ENCODE peak calls at places on chromosome 11, in four cellular contexts. L is stomach, Z is SK-N-SH, A is endothelial cell of umbilical vein. G is an unnamed sample.

GRCh38 chr11:122267602-122268001 is 151.6 kb upstream of the BLID start:
- DNase-seq in L (no peak), Z (peak), A (no peak), G (no peak)

GRCh38 chr11:74011360-74012071 is 2.6 kb upstream of the UCP3 start:
- DNase-seq in L (no peak), Z (no peak), A (no peak), G (no peak)

GRCh38 chr11:117600261-117600783 is 196.7 kb downstream of the DSCAML1 start:
- DNase-seq in L (no peak), Z (no peak), A (no peak), G (no peak)

GRCh38 chr11:108788565-108789199 is 123.8 kb downstream of the DDX10 start:
- DNase-seq in L (no peak), Z (no peak), A (peak), G (no peak)

GRCh38 chr11:76768091-76769047 is 14.8 kb upstream of the TSKU start:
- DNase-seq in L (peak), Z (no peak), A (peak), G (no peak)

GRCh38 chr11:97893612-97894011 is 1127.1 kb upstream of the CNTN5 start:
- DNase-seq in L (no peak), Z (peak), A (no peak), G (no peak)

GRCh38 chr11:110298298-110298765 is 1.9 kb upstream of the RDX start:
- DNase-seq in L (no peak), Z (no peak), A (no peak), G (no peak)

GRCh38 chr11:62556102-62556871 is 9.7 kb upstream of the AHNAK start:
- DNase-seq in L (peak), Z (peak), A (peak), G (no peak)

GRCh38 chr11:8717876-8718753 is 35.5 kb downstream of the RPL27A start:
- DNase-seq in L (peak), Z (no peak), A (peak), G (no peak)

GRCh38 chr11:70109903-70110302 is 31.8 kb downstream of the ANO1 start:
- DNase-seq in L (no peak), Z (no peak), A (no peak), G (no peak)

GRCh38 chr11:93904711-93905110 is 54.3 kb upstream of the VSTM5 start:
- DNase-seq in L (no peak), Z (no peak), A (no peak), G (no peak)

GRCh38 chr11:115194798-115195101 is 309.5 kb downstream of the CADM1 start:
- DNase-seq in L (no peak), Z (no peak), A (no peak), G (no peak)

GRCh38 chr11:70948855-70949551 is 303.4 kb downstream of the SHANK2 start:
- DNase-seq in L (peak), Z (peak), A (no peak), G (no peak)

GRCh38 chr11:56783448-56784041 is 35.0 kb upstream of the OR9G4 start:
- DNase-seq in L (no peak), Z (peak), A (peak), G (no peak)

GRCh38 chr11:114115406-114116054 is 56.0 kb downstream of the ZBTB16 start:
- DNase-seq in L (no peak), Z (no peak), A (no peak), G (no peak)

GRCh38 chr11:111814567-111814966 is 48.4 kb upstream of the PPP2R1B start:
- DNase-seq in L (no peak), Z (no peak), A (no peak), G (no peak)

GRCh38 chr11:13465909-13466371 is 2.9 kb upstream of the BTBD10 start:
- DNase-seq in L (no peak), Z (peak), A (peak), G (no peak)

GRCh38 chr11:67282876-67283371 is 6.2 kb upstream of the ANKRD13D start:
- DNase-seq in L (no peak), Z (no peak), A (no peak), G (no peak)

DNA sequence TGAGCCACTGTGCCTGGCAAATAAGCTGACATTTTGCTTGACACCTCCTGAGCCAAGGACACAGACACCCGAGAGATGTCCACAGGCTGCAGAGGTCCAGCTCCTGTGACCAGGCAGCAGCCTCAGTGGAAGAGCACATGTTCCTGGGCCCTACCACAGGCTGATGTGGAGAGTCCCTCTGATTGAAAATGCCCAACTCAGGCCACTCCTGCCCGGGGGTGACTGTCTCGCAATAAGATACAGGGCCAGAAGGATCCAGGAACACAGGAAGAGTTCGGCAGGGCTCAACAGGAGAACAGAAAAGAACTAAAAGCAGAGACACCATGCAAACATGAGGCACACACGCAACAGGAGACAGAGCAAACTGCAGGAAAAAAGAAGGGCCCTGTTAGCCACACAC is 28.4 kb upstream of the MALAT1 start:
- DNase-seq in L (no peak), Z (no peak), A (no peak), G (no peak)
- TF ChIP-seq POLR2AphosphoS5 in L (no peak), Z (no peak), A (no peak), G (no peak)

GRCh38 chr11:65862941-65863888 is 3.0 kb downstream of the MUS81 start:
- DNase-seq in L (no peak), Z (no peak), A (no peak), G (no peak)

GRCh38 chr11:65865550-65866172 is 5.4 kb downstream of the MUS81 start:
- DNase-seq in L (no peak), Z (no peak), A (no peak), G (no peak)

GRCh38 chr11:65864758-65865471 is 4.7 kb downstream of the MUS81 start:
- DNase-seq in L (no peak), Z (no peak), A (no peak), G (no peak)

GRCh38 chr11:65862191-65862735 is 2.0 kb downstream of the MUS81 start:
- DNase-seq in L (no peak), Z (no peak), A (no peak), G (no peak)

GRCh38 chr11:65863889-65864757 is 3.9 kb downstream of the MUS81 start:
- DNase-seq in L (no peak), Z (no peak), A (no peak), G (no peak)
- TF ChIP-seq POLR2AphosphoS5 in L (no peak), Z (no peak), A (no peak), G (no peak)

DNA sequence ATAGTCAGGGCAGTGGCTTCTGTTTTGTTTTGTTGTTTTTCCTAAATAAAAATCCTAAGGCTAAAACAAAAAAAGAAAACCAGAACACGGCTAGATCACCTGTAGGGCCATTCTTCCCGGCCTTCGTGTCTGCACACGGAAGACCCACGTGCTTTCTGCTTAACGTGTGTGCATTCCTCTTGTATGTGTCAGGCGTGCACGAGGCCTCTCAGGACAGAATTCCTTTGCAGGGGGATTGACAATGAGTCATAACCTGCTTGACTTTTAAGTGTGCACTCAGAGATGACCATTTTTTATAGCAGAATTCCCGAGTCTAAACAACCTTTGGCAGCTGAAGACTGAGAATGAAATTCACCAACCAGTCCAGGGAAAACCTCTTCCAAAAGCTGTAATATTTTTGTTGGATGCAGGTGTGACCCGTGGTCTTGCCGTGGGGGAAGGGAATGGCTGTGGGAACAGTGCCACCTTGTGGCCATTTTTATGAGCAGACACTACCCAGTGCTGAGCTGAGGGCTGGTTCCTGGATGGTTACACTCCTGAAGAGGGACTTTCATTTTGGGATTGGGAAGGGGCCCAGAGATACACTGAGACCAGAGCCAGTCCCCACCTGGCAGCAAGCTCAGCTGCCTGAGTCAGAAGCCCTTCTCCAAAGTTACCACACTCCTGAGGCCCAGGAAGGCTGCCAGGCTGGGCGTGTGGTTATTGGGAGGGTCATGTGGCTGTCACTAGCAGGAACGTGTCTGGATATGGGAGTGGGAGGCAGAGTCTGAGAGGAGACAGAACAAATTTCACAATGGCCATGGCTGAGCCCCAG is 35.7 kb upstream of the DKK3 start:
- DNase-seq in L (peak), Z (peak), A (peak), G (no peak)
- TF ChIP-seq POLR2AphosphoS5 in L (peak), Z (peak), A (peak), G (peak)

DNA sequence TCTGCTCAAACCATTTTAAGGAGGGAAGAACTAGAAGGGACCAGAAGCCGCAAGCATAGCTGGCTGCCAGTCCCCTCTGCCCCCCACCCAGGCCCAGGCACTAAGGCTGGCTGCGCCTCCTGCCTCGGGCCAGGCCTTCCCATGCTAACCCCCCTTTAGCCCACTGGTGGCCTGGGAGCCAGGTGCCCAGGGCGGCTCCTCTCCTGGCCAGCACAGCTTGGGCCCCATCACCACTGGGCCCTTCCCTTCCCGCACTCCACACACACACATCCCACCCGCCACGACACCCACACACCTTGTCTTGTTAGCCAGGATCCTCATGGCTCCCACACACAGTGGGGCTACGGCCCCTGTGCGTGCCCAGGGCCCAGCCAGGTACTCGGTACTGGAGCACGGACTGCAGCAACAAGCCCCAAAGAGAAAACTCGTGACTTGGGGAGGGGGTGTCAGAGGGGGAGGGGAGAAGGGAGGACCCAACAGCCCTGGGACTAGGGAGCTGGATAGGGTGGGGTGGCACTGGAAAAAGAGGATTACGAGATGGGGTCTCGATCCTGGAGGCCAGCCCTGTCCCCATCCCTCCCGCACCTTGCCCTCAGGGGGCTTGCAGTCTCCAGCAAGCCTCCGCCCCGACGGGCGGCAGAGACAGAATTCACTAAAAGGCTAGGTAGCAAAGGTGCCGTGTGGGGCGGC is 16.0 kb downstream of the BCL9L start:
- DNase-seq in L (no peak), Z (no peak), A (no peak), G (no peak)
- TF ChIP-seq POLR2AphosphoS5 in L (no peak), Z (no peak), A (peak), G (no peak)

DNA sequence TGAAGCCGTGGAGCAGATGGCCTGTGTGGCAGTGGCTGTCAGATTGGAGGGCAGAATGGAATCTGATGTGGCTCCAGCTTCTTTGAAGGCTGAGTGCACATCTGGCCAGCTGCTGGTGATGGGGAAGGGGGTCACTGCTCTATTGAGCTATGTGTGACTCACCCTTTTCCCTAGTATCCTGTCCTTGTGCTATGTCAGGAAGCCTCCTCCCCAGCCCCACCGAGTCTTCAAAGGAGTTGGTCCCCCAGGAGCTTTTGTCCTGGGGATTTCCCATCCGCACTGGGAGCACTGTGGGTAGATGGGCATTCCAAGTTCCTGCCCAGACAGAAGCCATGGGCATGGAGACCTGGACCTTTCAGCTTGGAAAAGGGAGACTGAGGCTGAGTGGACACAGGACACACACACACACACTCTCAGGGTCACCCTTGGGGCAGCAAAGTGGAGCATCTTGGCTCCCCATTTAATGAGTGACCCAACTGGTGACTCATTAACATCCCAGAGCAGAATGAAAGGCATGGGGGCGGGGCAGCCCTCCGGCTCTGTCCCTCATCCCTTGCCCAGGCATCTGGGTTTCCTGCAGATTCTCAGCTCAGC is 3.3 kb downstream of the SERPINH1 start:
- DNase-seq in L (no peak), Z (no peak), A (peak), G (no peak)
- TF ChIP-seq POLR2AphosphoS5 in L (no peak), Z (no peak), A (peak), G (no peak)